ENCODE peak calls at places on chromosomes 4 and X, in seven cellular contexts. V, U, C, G, A, E and F are unnamed samples.

GRCh38 chrX:49308604-49309269 is 5.3 kb downstream of the GAGE10 start:
- DNase-seq in C (no peak), E (no peak), U (no peak), A (no peak), G (peak), V (peak), F (no peak)

GRCh38 chrX:152991123-152991522 is 2.8 kb downstream of the PNMA5 start:
- DNase-seq in G (no peak), C (no peak), A (no peak), V (no peak), U (no peak), E (no peak), F (no peak)

GRCh38 chrX:108348525-108348924 is 89.7 kb downstream of the COL4A6 start:
- DNase-seq in C (no peak), E (no peak), U (no peak), V (no peak), A (no peak), G (no peak), F (no peak)

GRCh38 chr4:132065940-132066495 is 1083.1 kb upstream of the PCDH10 start:
- DNase-seq in G (no peak), E (no peak), C (no peak), A (no peak), V (peak), U (no peak), F (no peak)

GRCh38 chr4:18691431-18692200 is 670.1 kb upstream of the LCORL start:
- DNase-seq in A (no peak), C (no peak), G (no peak), U (peak), V (no peak), E (no peak), F (peak)

GRCh38 chrX:150602296-150602695 is 33.9 kb downstream of the MTM1 start:
- DNase-seq in A (no peak), U (no peak), C (no peak), V (no peak), E (no peak), G (no peak), F (no peak)

GRCh38 chrX:136158685-136159084 is 11.4 kb downstream of the FHL1 start:
- DNase-seq in E (no peak), V (no peak), G (no peak), A (no peak), C (no peak), U (no peak), F (no peak)

GRCh38 chrX:47217852-47218279 is 615 bp upstream of the CDK16 start:
- DNase-seq in A (peak), C (peak), E (peak), V (peak), U (no peak), G (peak), F (peak)

GRCh38 chrX:10952619-10953018 is 158.5 kb upstream of the HCCS start:
- DNase-seq in E (no peak), G (no peak), A (no peak), C (no peak), V (no peak), U (no peak), F (peak)

GRCh38 chr4:89737888-89738287 is 99.1 kb downstream of the SNCA start:
- DNase-seq in U (no peak), C (no peak), G (no peak), A (no peak), E (no peak), V (peak), F (no peak)

GRCh38 chr4:119084503-119084902 is 51.1 kb upstream of the MYOZ2 start:
- DNase-seq in C (no peak), E (no peak), A (no peak), V (no peak), U (no peak), G (no peak), F (no peak)

GRCh38 chr4:42404001-42404400 is 6.7 kb downstream of the SHISA3 start:
- DNase-seq in A (no peak), E (no peak), G (no peak), C (no peak), U (no peak), V (no peak), F (no peak)

GRCh38 chr4:52864816-52865215 is 2.7 kb downstream of the RASL11B start:
- DNase-seq in E (no peak), C (no peak), U (no peak), G (no peak), A (no peak), V (peak), F (no peak)

GRCh38 chr4:187685247-187685646 is 310.3 kb upstream of the ZFP42 start:
- DNase-seq in V (no peak), C (no peak), A (no peak), G (no peak), E (no peak), U (no peak), F (no peak)

GRCh38 chrX:1528884-1529203 is 8.1 kb downstream of the P2RY8 start:
- DNase-seq in U (no peak), C (no peak), A (no peak), E (no peak), V (no peak), G (no peak), F (no peak)

GRCh38 chr4:135201081-135201480 is 999.5 kb upstream of the PABPC4L start:
- DNase-seq in U (no peak), V (peak), C (no peak), G (no peak), A (no peak), E (no peak), F (no peak)

GRCh38 chr4:56649445-56650258 is 31.4 kb downstream of the HOPX start:
- DNase-seq in G (no peak), C (no peak), V (no peak), E (no peak), A (no peak), U (no peak), F (no peak)

GRCh38 chr4:2247128-2248043 is 5.5 kb upstream of the HAUS3 start:
- DNase-seq in A (no peak), V (no peak), U (no peak), E (no peak), G (no peak), C (no peak), F (no peak)